ENCODE peak calls at places on chromosomes 16 and 17, in seven cellular contexts. One of them, this sample, is unnamed.

GRCh38 chr16:53912155-53912554 is 208.2 kb downstream of the FTO start:
- DNase-seq in SK-N-SH: no peak
- DNase-seq in HepG2: no peak
- DNase-seq in endothelial cell of umbilical vein: no peak
- DNase-seq in K562: no peak
- DNase-seq in H1: no peak
- DNase-seq in HCT116: no peak
- DNase-seq in this sample: no peak

GRCh38 chr17:39551879-39552278 is 55.8 kb downstream of the NEUROD2 start:
- DNase-seq in HCT116: no peak
- DNase-seq in endothelial cell of umbilical vein: no peak
- DNase-seq in H1: no peak
- DNase-seq in K562: no peak
- DNase-seq in HepG2: no peak
- DNase-seq in SK-N-SH: no peak
- DNase-seq in this sample: no peak

GRCh38 chr16:65727534-65728137 is 605.8 kb upstream of the CDH11 start:
- DNase-seq in HCT116: no peak
- DNase-seq in SK-N-SH: no peak
- DNase-seq in H1: no peak
- DNase-seq in HepG2: peak; percentile 15
- DNase-seq in endothelial cell of umbilical vein: no peak
- DNase-seq in K562: no peak
- DNase-seq in this sample: no peak

GRCh38 chr16:90083139-90083538 is 6.0 kb upstream of the PRDM7 start:
- DNase-seq in SK-N-SH: no peak
- DNase-seq in endothelial cell of umbilical vein: no peak
- DNase-seq in HepG2: no peak
- DNase-seq in HCT116: no peak
- DNase-seq in H1: no peak
- DNase-seq in K562: no peak
- DNase-seq in this sample: no peak

GRCh38 chr17:46191332-46192210 is 1.7 kb downstream of the KANSL1 start:
- DNase-seq in endothelial cell of umbilical vein: peak; percentile 67
- DNase-seq in H1: no peak
- DNase-seq in SK-N-SH: peak; percentile 71
- DNase-seq in HepG2: peak; percentile 58
- DNase-seq in HCT116: no peak
- DNase-seq in K562: peak; percentile 57
- DNase-seq in this sample: no peak

GRCh38 chr17:41382396-41382795 is 290 bp upstream of the KRT34 start:
- DNase-seq in K562: no peak
- DNase-seq in HepG2: no peak
- DNase-seq in SK-N-SH: no peak
- DNase-seq in H1: no peak
- DNase-seq in HCT116: no peak
- DNase-seq in endothelial cell of umbilical vein: no peak
- DNase-seq in this sample: no peak

GRCh38 chr16:78211200-78211599 is 111.7 kb downstream of the WWOX start:
- DNase-seq in SK-N-SH: no peak
- DNase-seq in endothelial cell of umbilical vein: no peak
- DNase-seq in K562: no peak
- DNase-seq in HCT116: no peak
- DNase-seq in H1: no peak
- DNase-seq in HepG2: no peak
- DNase-seq in this sample: no peak

GRCh38 chr16:12336158-12336557 is 359.6 kb downstream of the SNX29 start:
- DNase-seq in HepG2: no peak
- DNase-seq in HCT116: no peak
- DNase-seq in K562: no peak
- DNase-seq in endothelial cell of umbilical vein: no peak
- DNase-seq in H1: no peak
- DNase-seq in SK-N-SH: no peak
- DNase-seq in this sample: no peak

GRCh38 chr16:81715358-81716196 is 63.5 kb upstream of the PLCG2 start:
- DNase-seq in endothelial cell of umbilical vein: no peak
- DNase-seq in HCT116: no peak
- DNase-seq in K562: no peak
- DNase-seq in H1: no peak
- DNase-seq in SK-N-SH: no peak
- DNase-seq in HepG2: no peak
- DNase-seq in this sample: no peak

GRCh38 chr17:16040710-16041251 is 41.2 kb downstream of the TTC19 start:
- DNase-seq in H1: no peak
- DNase-seq in HepG2: peak; percentile 93
- DNase-seq in endothelial cell of umbilical vein: peak; percentile 12
- DNase-seq in HCT116: no peak
- DNase-seq in K562: no peak
- DNase-seq in SK-N-SH: no peak
- DNase-seq in this sample: no peak

GRCh38 chr17:20095366-20096080 is 86.4 kb downstream of the SPECC1 start:
- DNase-seq in H1: peak; percentile 21
- DNase-seq in HepG2: peak; percentile 43
- DNase-seq in K562: no peak
- DNase-seq in SK-N-SH: peak; percentile 80
- DNase-seq in HCT116: peak; percentile 22
- DNase-seq in endothelial cell of umbilical vein: peak; percentile 27
- DNase-seq in this sample: no peak

GRCh38 chr17:9298135-9298534 is 276.8 kb downstream of the NTN1 start:
- DNase-seq in HCT116: no peak
- DNase-seq in SK-N-SH: no peak
- DNase-seq in endothelial cell of umbilical vein: no peak
- DNase-seq in H1: no peak
- DNase-seq in HepG2: no peak
- DNase-seq in K562: no peak
- DNase-seq in this sample: no peak

GRCh38 chr16:874366-875181 is 74.0 kb upstream of the GNG13 start:
- DNase-seq in HepG2: no peak
- DNase-seq in K562: peak; percentile 46
- DNase-seq in endothelial cell of umbilical vein: no peak
- DNase-seq in H1: no peak
- DNase-seq in HCT116: no peak
- DNase-seq in SK-N-SH: no peak
- DNase-seq in this sample: no peak

GRCh38 chr16:14486520-14487303 is 143.3 kb downstream of the PARN start:
- DNase-seq in HepG2: peak; percentile 98
- DNase-seq in HCT116: peak; percentile 57
- DNase-seq in H1: no peak
- DNase-seq in SK-N-SH: peak; percentile 68
- DNase-seq in endothelial cell of umbilical vein: peak; percentile 91
- DNase-seq in K562: peak; percentile 80
- DNase-seq in this sample: peak; percentile 60

GRCh38 chr16:3857189-3858013 is 23.1 kb downstream of the CREBBP start:
- DNase-seq in K562: no peak
- DNase-seq in HCT116: no peak
- DNase-seq in endothelial cell of umbilical vein: no peak
- DNase-seq in SK-N-SH: no peak
- DNase-seq in HepG2: peak; percentile 89
- DNase-seq in H1: no peak
- DNase-seq in this sample: peak; percentile 70

GRCh38 chr17:30550512-30551273 is 73.5 kb downstream of the GOSR1 start:
- DNase-seq in K562: peak; percentile 64
- DNase-seq in endothelial cell of umbilical vein: no peak
- DNase-seq in HepG2: no peak
- DNase-seq in SK-N-SH: no peak
- DNase-seq in HCT116: peak; percentile 40
- DNase-seq in H1: no peak
- DNase-seq in this sample: no peak

GRCh38 chr17:12041316-12041715 is 20.6 kb downstream of the MAP2K4 start:
- DNase-seq in endothelial cell of umbilical vein: peak; percentile 57
- DNase-seq in H1: no peak
- DNase-seq in K562: no peak
- DNase-seq in SK-N-SH: no peak
- DNase-seq in HCT116: peak; percentile 71
- DNase-seq in HepG2: no peak
- DNase-seq in this sample: no peak

GRCh38 chr17:57221366-57222350 is 34.7 kb upstream of the MSI2 start:
- DNase-seq in HepG2: peak; percentile 69
- DNase-seq in SK-N-SH: no peak
- DNase-seq in K562: no peak
- DNase-seq in endothelial cell of umbilical vein: no peak
- DNase-seq in H1: no peak
- DNase-seq in HCT116: no peak
- DNase-seq in this sample: no peak

GRCh38 chr17:6567528-6568185 is 11.3 kb upstream of the PITPNM3 start:
- DNase-seq in HepG2: no peak
- DNase-seq in endothelial cell of umbilical vein: no peak
- DNase-seq in K562: no peak
- DNase-seq in SK-N-SH: peak; percentile 44
- DNase-seq in H1: no peak
- DNase-seq in HCT116: no peak
- DNase-seq in this sample: no peak

GRCh38 chr16:77780378-77780837 is 8.0 kb upstream of the VAT1L start:
- DNase-seq in HCT116: peak; percentile 10
- DNase-seq in H1: no peak
- DNase-seq in endothelial cell of umbilical vein: peak; percentile 57
- DNase-seq in SK-N-SH: no peak
- DNase-seq in K562: no peak
- DNase-seq in HepG2: peak; percentile 46
- DNase-seq in this sample: no peak

GRCh38 chr16:11914759-11915643 is 755 bp downstream of the GSPT1 start:
- DNase-seq in K562: peak; percentile 77
- DNase-seq in HCT116: no peak
- DNase-seq in H1: no peak
- DNase-seq in HepG2: no peak
- DNase-seq in endothelial cell of umbilical vein: peak; percentile 11
- DNase-seq in SK-N-SH: peak; percentile 74
- DNase-seq in this sample: no peak

GRCh38 chr17:9021158-9021984 is at the start of gene NTN1:
- DNase-seq in SK-N-SH: peak; percentile 65
- DNase-seq in H1: no peak
- DNase-seq in endothelial cell of umbilical vein: no peak
- DNase-seq in K562: peak; percentile 23
- DNase-seq in HepG2: no peak
- DNase-seq in HCT116: no peak
- DNase-seq in this sample: no peak

GRCh38 chr16:2518823-2519710 is 1.1 kb upstream of the AMDHD2 start:
- DNase-seq in H1: no peak
- DNase-seq in SK-N-SH: peak; percentile 55
- DNase-seq in HepG2: no peak
- DNase-seq in endothelial cell of umbilical vein: no peak
- DNase-seq in HCT116: no peak
- DNase-seq in K562: no peak
- DNase-seq in this sample: no peak

GRCh38 chr17:36856169-36856568 is 81.1 kb upstream of the LHX1 start:
- DNase-seq in endothelial cell of umbilical vein: no peak
- DNase-seq in SK-N-SH: no peak
- DNase-seq in HCT116: no peak
- DNase-seq in HepG2: no peak
- DNase-seq in K562: no peak
- DNase-seq in H1: no peak
- DNase-seq in this sample: no peak

GRCh38 chr16:57544129-57544653 is 1.7 kb downstream of the ADGRG5 start:
- DNase-seq in endothelial cell of umbilical vein: no peak
- DNase-seq in K562: peak; percentile 25
- DNase-seq in SK-N-SH: no peak
- DNase-seq in H1: no peak
- DNase-seq in HCT116: no peak
- DNase-seq in HepG2: no peak
- DNase-seq in this sample: no peak
- TF ChIP-seq POLR2AphosphoS5 in endothelial cell of umbilical vein: no peak
- TF ChIP-seq POLR2AphosphoS5 in K562: no peak
- TF ChIP-seq POLR2AphosphoS5 in SK-N-SH: no peak
- TF ChIP-seq POLR2AphosphoS5 in H1: no peak
- TF ChIP-seq POLR2AphosphoS5 in HCT116: no peak
- TF ChIP-seq POLR2AphosphoS5 in HepG2: no peak
- TF ChIP-seq POLR2AphosphoS5 in this sample: no peak

DNA sequence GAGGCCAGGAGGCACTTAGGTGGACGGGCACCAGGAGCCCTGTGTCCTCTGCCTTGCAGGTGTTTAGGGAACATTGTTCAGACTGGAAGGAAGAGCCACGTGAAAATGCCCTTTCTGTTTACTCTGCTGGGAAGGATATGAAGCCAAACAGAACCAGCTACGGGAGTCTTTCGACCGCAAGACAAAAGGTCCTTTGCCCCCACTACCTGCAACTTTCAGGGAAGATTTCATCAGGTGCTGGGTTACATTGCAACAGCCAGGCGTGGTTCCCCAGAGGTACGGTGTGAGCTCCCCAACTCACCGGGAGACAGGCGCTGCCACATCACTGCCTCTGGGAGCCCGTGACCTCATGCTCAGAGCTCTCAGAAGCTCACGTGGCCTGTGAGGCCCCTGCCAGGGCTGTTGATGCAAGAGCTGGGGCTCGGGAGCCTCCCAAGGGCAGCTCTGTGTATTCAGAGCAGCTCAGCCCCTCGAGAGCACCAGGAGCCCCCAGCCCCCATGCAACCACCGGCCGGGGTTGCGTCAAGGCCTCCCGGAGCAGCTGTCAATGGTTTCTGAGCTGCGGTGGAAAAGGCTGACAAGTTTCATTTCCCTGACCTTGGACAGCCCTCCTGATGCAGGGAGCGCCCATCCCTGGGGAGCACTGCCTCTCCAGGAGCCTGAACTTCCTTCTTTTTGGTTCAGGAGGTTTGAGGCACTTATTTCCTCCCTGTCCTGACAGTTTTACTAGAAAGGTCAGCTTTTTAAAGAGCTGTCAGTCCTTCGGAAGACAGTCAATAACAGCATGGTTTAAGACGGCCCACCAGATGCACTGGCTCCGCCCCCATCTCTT is 42.1 kb downstream of the TBC1D16 start:
- DNase-seq in K562: no peak
- DNase-seq in HepG2: peak; percentile 99
- DNase-seq in SK-N-SH: no peak
- DNase-seq in H1: peak; percentile 41
- DNase-seq in endothelial cell of umbilical vein: no peak
- DNase-seq in HCT116: no peak
- DNase-seq in this sample: no peak
- H3K9ac ChIP-seq in K562: no peak overlapping the region
- H3K9ac ChIP-seq in HepG2: peak overlapping the region; percentile 88
- H3K9ac ChIP-seq in SK-N-SH: no peak overlapping the region
- H3K9ac ChIP-seq in H1: peak overlapping the region; percentile 18
- H3K9ac ChIP-seq in endothelial cell of umbilical vein: no peak overlapping the region
- H3K9ac ChIP-seq in HCT116: no peak overlapping the region
- H3K9ac ChIP-seq in this sample: peak overlapping the region; percentile 44

GRCh38 chr16:30370444-30371247 is at the start of gene TBC1D10B:
- DNase-seq in endothelial cell of umbilical vein: peak; percentile 100
- DNase-seq in H1: peak; percentile 100
- DNase-seq in HCT116: peak; percentile 100
- DNase-seq in SK-N-SH: peak; percentile 93
- DNase-seq in HepG2: peak; percentile 100
- DNase-seq in K562: peak; percentile 92
- DNase-seq in this sample: peak; percentile 100
- TF ChIP-seq POLR2AphosphoS5 in endothelial cell of umbilical vein: no peak
- TF ChIP-seq POLR2AphosphoS5 in H1: no peak
- TF ChIP-seq POLR2AphosphoS5 in HCT116: peak; percentile 64
- TF ChIP-seq POLR2AphosphoS5 in SK-N-SH: no peak
- TF ChIP-seq POLR2AphosphoS5 in HepG2: peak; percentile 47
- TF ChIP-seq POLR2AphosphoS5 in K562: no peak
- TF ChIP-seq POLR2AphosphoS5 in this sample: peak; percentile 59

GRCh38 chr17:13727441-13728171 is 125.9 kb upstream of the HS3ST3A1 start:
- DNase-seq in H1: no peak
- DNase-seq in HCT116: no peak
- DNase-seq in HepG2: no peak
- DNase-seq in endothelial cell of umbilical vein: no peak
- DNase-seq in SK-N-SH: no peak
- DNase-seq in K562: no peak
- DNase-seq in this sample: no peak

GRCh38 chr17:13725286-13725990 is 123.7 kb upstream of the HS3ST3A1 start:
- DNase-seq in SK-N-SH: no peak
- DNase-seq in endothelial cell of umbilical vein: no peak
- DNase-seq in K562: no peak
- DNase-seq in HCT116: no peak
- DNase-seq in H1: no peak
- DNase-seq in HepG2: peak; percentile 22
- DNase-seq in this sample: no peak

GRCh38 chr17:13728751-13729150 is 127.0 kb upstream of the HS3ST3A1 start:
- DNase-seq in H1: no peak
- DNase-seq in endothelial cell of umbilical vein: no peak
- DNase-seq in K562: no peak
- DNase-seq in SK-N-SH: no peak
- DNase-seq in HepG2: no peak
- DNase-seq in HCT116: no peak
- DNase-seq in this sample: no peak
- H3K9ac ChIP-seq in H1: no peak overlapping the region
- H3K9ac ChIP-seq in endothelial cell of umbilical vein: no peak overlapping the region
- H3K9ac ChIP-seq in K562: no peak overlapping the region
- H3K9ac ChIP-seq in SK-N-SH: peak overlapping the region; percentile 5
- H3K9ac ChIP-seq in HepG2: no peak overlapping the region
- H3K9ac ChIP-seq in HCT116: no peak overlapping the region
- H3K9ac ChIP-seq in this sample: no peak overlapping the region